ENCODE peak calls at places on chromosomes 4 and X, in six cellular contexts. Y is uterus, P is heart left ventricle, T is suprapubic skin, S is A549, X is Peyer's patch. U is an unnamed sample.

GRCh38 chr4:123588631-123589223 is 192.1 kb downstream of the SPRY1 start:
- DNase-seq in Y (no peak), P (peak), T (no peak), S (peak), X (no peak), U (no peak)

GRCh38 chrX:153245288-153245731 is 66.2 kb downstream of the MAGEA1 start:
- DNase-seq in Y (no peak), P (no peak), T (no peak), S (peak), X (no peak), U (peak)

GRCh38 chr4:142373610-142374009 is 472.5 kb downstream of the INPP4B start:
- DNase-seq in Y (no peak), P (no peak), T (no peak), S (no peak), X (no peak), U (no peak)

GRCh38 chr4:137310593-137311490 is 221.5 kb downstream of the PCDH18 start:
- DNase-seq in Y (no peak), P (no peak), T (no peak), S (no peak), X (no peak), U (no peak)

GRCh38 chr4:58658701-58659100 is 1548.5 kb upstream of the IGFBP7 start:
- DNase-seq in Y (no peak), P (no peak), T (no peak), S (no peak), X (no peak), U (no peak)

GRCh38 chrX:19848110-19848509 is 39.3 kb downstream of the SH3KBP1 start:
- DNase-seq in Y (no peak), P (no peak), T (no peak), S (no peak), X (no peak), U (no peak)

GRCh38 chr4:40721730-40722171 is 28.0 kb upstream of the NSUN7 start:
- DNase-seq in Y (no peak), P (no peak), T (no peak), S (peak), X (no peak), U (no peak)

GRCh38 chrX:50718791-50719190 is 95.2 kb downstream of the SHROOM4 start:
- DNase-seq in Y (no peak), P (no peak), T (no peak), S (no peak), X (no peak), U (no peak)

GRCh38 chr4:81664079-81664478 is 192.4 kb upstream of the RASGEF1B start:
- DNase-seq in Y (no peak), P (no peak), T (no peak), S (no peak), X (no peak), U (no peak)

GRCh38 chr4:101191302-101192098 is 155.8 kb downstream of the PPP3CA start:
- DNase-seq in Y (peak), P (peak), T (peak), S (peak), X (peak), U (no peak)

GRCh38 chrX:153703036-153703370 is 15.3 kb downstream of the SLC6A8 start:
- DNase-seq in Y (peak), P (no peak), T (no peak), S (no peak), X (peak), U (no peak)

GRCh38 chrX:1163231-1163630 is 49.2 kb downstream of the CRLF2 start:
- DNase-seq in Y (no peak), P (no peak), T (no peak), S (no peak), X (no peak), U (no peak)

GRCh38 chrX:119694601-119695534 is 1.9 kb upstream of the SEPTIN6 start:
- DNase-seq in Y (no peak), P (no peak), T (no peak), S (peak), X (no peak), U (no peak)

GRCh38 chr4:143344774-143345173 is 8.1 kb downstream of the GAB1 start:
- DNase-seq in Y (no peak), P (no peak), T (no peak), S (no peak), X (no peak), U (no peak)

GRCh38 chrX:153867671-153868070 is 18.3 kb downstream of the L1CAM start:
- DNase-seq in Y (no peak), P (no peak), T (no peak), S (no peak), X (no peak), U (no peak)

GRCh38 chrX:39840141-39841126 is 257.3 kb downstream of the BCOR start:
- DNase-seq in Y (no peak), P (no peak), T (no peak), S (no peak), X (no peak), U (no peak)

GRCh38 chr4:13322681-13323101 is 161.4 kb downstream of the RAB28 start:
- DNase-seq in Y (no peak), P (no peak), T (no peak), S (no peak), X (no peak), U (no peak)

GRCh38 chrX:128781506-128781905 is 729.3 kb upstream of the ACTRT1 start:
- DNase-seq in Y (no peak), P (no peak), T (no peak), S (peak), X (peak), U (peak)

GRCh38 chrX:139204903-139205667 is 325.5 kb upstream of the F9 start:
- DNase-seq in Y (peak), P (peak), T (peak), S (peak), X (peak), U (no peak)

GRCh38 chr4:78845469-78845868 is 69.3 kb downstream of the BMP2K start:
- DNase-seq in Y (no peak), P (no peak), T (no peak), S (no peak), X (no peak), U (no peak)

GRCh38 chr4:114272226-114272625 is 292.8 kb upstream of the ARSJ start:
- DNase-seq in Y (no peak), P (no peak), T (no peak), S (peak), X (no peak), U (peak)

GRCh38 chr4:188495169-188495568 is 355.9 kb downstream of the TRIML1 start:
- DNase-seq in Y (no peak), P (no peak), T (no peak), S (no peak), X (no peak), U (no peak)

GRCh38 chrX:71250856-71251255 is 3.1 kb downstream of the ZMYM3 start:
- DNase-seq in Y (no peak), P (no peak), T (no peak), S (no peak), X (no peak), U (no peak)

DNA sequence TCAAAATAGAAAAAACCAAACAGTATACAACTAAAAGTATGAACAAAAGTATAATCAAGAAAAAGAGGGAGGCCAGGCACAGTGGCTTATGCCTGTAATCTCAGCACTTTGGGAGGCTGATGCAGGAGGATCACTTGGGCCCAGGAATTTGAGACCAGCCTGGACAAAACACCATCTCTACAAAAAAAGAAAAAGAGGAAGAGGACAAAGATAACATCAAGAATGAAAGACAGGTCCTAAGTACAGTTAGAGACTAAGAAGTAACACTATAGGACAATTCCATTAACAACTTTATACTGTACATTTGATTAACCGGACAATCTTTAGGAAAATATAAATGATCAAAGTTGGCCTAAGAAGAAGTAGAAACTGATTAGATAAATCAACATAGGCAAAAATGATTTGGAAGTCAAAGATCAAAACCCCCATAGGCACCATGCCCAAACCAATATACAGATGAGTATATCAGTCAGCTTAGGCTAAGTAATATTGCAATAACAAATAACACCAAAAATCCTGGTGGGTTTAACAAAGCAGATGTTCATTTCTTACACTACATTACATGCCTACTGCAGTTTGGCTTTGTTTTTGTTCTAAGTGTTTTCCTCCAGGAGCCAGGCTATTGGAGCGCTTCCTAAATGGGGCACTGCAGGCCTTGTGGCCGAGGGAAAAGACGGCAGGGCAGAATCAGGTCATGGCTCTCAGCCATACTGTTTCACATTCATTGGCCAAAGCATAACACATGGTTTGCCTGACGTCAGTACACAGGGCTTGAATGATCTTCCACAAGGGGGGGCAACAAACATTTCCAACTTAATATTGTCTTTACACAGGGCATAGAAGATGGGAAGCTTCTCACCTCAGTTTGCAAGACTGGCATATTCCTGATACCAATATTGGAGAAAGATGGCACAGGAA is 42.2 kb upstream of the HGFAC start:
- DNase-seq in Y (no peak), P (no peak), T (no peak), S (peak), X (no peak), U (no peak)
- TF ChIP-seq POLR2A in Y (no peak), P (no peak), T (no peak), S (no peak), X (no peak), U (no peak)

DNA sequence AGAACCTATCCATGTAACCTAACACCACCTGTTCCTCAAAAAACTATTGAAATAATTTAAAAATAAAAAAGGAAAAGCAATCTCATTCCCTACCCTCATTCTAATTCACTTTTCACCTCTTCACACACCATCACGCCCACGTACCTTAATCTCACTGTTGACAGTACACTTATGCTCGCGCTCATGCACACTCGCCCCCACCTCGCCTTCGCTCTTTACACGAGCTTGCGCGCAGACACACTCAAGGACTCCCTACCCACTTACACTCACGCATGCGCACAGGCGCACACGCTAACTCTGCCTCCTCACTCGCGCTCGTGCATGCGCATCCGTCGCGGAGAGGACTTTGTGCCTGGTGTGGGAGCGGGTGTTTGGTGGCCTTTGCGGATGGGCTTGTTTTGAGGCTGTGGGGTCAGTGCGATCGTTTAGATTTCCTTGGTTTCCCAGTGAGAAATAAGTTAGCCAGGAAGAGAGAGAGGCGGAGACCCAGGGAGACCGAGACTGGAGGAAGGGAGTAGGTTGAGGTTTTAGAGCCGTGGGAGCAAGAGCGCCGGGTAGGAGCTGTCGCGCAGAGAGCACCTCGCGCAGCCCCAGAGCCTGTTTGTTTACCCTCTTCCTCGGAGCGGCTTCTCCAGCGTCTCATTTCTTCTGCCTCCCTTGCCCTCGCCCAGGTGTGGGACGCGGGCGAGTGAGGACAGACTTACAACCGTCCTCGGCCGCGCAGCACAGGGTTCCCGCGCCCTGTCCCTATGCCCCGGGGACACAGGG is 8.1 kb upstream of the GSX2 start:
- DNase-seq in Y (peak), P (peak), T (peak), S (peak), X (peak), U (peak)
- TF ChIP-seq POLR2A in Y (no peak), P (no peak), T (no peak), S (peak), X (no peak), U (peak)

DNA sequence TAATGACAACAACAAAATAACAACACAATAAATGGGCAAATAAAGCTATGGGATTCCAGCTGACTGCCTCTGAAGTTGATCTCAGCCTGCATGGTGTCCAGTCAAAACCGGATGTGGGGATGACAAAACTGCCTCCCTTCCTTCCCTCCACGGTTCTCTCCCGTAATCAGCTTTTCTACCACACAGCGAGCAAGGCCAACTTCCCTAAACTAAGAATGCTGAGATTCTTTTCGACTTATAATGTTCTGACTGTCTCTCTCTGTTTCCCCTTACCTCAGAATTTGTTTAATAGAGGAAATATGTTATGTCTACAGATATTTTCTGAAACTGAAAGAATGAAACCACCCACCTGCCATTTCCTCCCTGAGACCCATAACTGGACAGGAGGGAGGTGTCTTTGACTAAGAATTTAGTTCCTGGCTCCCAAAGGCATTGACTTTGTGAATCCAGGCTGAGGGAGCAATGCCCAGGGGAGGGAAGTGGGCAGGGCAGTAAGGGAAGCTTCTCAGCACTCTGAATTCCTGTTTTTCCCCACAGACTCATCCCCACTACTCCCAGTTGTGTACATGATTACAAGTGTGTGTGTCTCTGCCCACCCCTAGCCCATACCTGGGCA is 1.0 kb upstream of the TLR1 start:
- DNase-seq in Y (no peak), P (peak), T (no peak), S (no peak), X (peak), U (no peak)
- TF ChIP-seq POLR2A in Y (no peak), P (no peak), T (no peak), S (no peak), X (no peak), U (no peak)

GRCh38 chrX:102712967-102713677 is 874 bp downstream of the GPRASP2 start:
- DNase-seq in Y (peak), P (peak), T (peak), S (peak), X (peak), U (peak)
- TF ChIP-seq POLR2A in Y (no peak), P (no peak), T (no peak), S (no peak), X (no peak), U (no peak)

GRCh38 chr4:1683371-1683902 is 676 bp downstream of the FAM53A start:
- DNase-seq in Y (peak), P (no peak), T (no peak), S (peak), X (peak), U (peak)

GRCh38 chr4:1684756-1685603 is 867 bp upstream of the FAM53A start:
- DNase-seq in Y (no peak), P (no peak), T (peak), S (no peak), X (no peak), U (no peak)

GRCh38 chr4:1682860-1683259 is 1.3 kb downstream of the FAM53A start:
- DNase-seq in Y (no peak), P (no peak), T (no peak), S (no peak), X (no peak), U (no peak)

GRCh38 chr4:1685604-1686150 is 1.6 kb upstream of the FAM53A start:
- DNase-seq in Y (no peak), P (no peak), T (no peak), S (no peak), X (no peak), U (no peak)

GRCh38 chr4:1683903-1684755 is at the start of gene FAM53A:
- DNase-seq in Y (peak), P (peak), T (peak), S (peak), X (peak), U (peak)
- TF ChIP-seq POLR2A in Y (peak), P (peak), T (no peak), S (peak), X (no peak), U (peak)

DNA sequence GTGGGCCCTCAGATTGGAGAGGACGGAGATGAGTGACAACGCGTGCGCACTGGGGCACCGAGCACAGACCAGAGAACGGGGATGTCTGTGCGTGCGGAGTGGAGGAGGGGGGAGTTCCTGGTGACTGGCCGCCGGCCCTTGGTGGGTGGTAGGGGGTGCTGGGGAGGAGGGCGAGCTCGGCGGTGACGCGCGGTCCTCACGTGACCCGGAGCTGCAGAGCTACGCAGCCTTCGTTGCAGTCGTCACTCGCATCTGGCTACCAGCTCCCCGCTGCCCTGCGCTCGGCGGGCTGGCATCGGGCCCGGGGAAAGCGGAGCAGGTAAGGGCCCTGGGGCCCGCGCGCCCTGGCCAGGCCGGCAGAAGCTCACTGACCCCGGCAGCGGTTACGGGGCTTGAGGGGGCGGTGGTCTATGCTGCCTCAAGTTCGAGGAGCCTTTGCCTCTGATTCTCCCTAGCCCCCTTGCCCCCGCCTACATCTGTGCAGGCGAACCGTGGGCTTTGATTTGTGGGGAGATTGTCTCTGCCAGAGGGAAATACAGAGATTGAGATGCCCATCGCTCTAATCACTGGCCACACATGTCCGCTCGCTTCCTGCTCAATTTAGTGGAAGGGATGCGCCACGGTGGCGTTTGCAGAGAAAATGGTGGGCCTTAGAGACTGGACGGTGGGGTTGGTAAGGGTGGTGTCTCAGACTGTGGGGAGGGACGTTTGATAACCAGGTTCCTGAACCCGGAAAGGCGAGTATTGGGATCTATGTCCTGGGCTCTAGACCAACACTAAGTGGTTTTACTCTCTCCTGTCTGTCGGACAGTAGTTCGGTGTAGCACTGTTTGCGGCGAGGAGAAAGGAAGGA is at the start of gene ARMCX4:
- DNase-seq in Y (peak), P (peak), T (no peak), S (no peak), X (no peak), U (no peak)
- TF ChIP-seq POLR2A in Y (peak), P (no peak), T (no peak), S (no peak), X (no peak), U (peak)

GRCh38 chr4:185396724-185397402 is at the start of gene ANKRD37:
- DNase-seq in Y (no peak), P (peak), T (peak), S (peak), X (peak), U (no peak)
- TF ChIP-seq POLR2A in Y (peak), P (no peak), T (no peak), S (no peak), X (peak), U (peak)